ENCODE peak calls at places on chromosomes 11 and 22, in seven cellular contexts. H is lower lobe of right lung, G is left lung, O is GM12878, W is Panc1, V is right lobe of liver, P is gastrocnemius medialis. M is an unnamed sample. For H3K4me1, the result is how much of the 10 kb centered on the place peaks cover.

GRCh38 chr11:25515576-25515975 is 816.4 kb upstream of the ANO3 start:
- ATAC-seq in H (no peak), G (no peak), O (no peak), W (no peak), V (no peak), P (no peak), M (no peak)

GRCh38 chr11:10688401-10688800 is 5.2 kb downstream of the IRAG1 start:
- ATAC-seq in H (no peak), G (no peak), O (peak), W (no peak), V (no peak), P (no peak), M (no peak)

GRCh38 chr22:30220338-30221009 is 26.1 kb downstream of the LIF start:
- ATAC-seq in H (no peak), G (no peak), O (no peak), W (no peak), V (no peak), P (no peak), M (no peak)

GRCh38 chr11:35334385-35335090 is 84.8 kb downstream of the SLC1A2 start:
- ATAC-seq in H (no peak), G (no peak), O (peak), W (no peak), V (no peak), P (no peak), M (no peak)

GRCh38 chr11:87804176-87804575 is 371.1 kb downstream of the RAB38 start:
- ATAC-seq in H (no peak), G (no peak), O (no peak), W (no peak), V (no peak), P (no peak), M (no peak)

GRCh38 chr11:46520971-46521745 is 72.7 kb downstream of the AMBRA1 start:
- ATAC-seq in H (no peak), G (no peak), O (no peak), W (no peak), V (no peak), P (no peak), M (no peak)

GRCh38 chr11:134560066-134560465 is 148.0 kb upstream of the B3GAT1 start:
- ATAC-seq in H (no peak), G (no peak), O (no peak), W (no peak), V (no peak), P (no peak), M (no peak)

GRCh38 chr11:1763336-1763795 is 361 bp downstream of the CTSD start:
- ATAC-seq in H (peak), G (peak), O (peak), W (peak), V (no peak), P (peak), M (no peak)

GRCh38 chr22:37175414-37176144 is 12.5 kb downstream of the C1QTNF6 start:
- ATAC-seq in H (no peak), G (no peak), O (no peak), W (no peak), V (no peak), P (no peak), M (no peak)

DNA sequence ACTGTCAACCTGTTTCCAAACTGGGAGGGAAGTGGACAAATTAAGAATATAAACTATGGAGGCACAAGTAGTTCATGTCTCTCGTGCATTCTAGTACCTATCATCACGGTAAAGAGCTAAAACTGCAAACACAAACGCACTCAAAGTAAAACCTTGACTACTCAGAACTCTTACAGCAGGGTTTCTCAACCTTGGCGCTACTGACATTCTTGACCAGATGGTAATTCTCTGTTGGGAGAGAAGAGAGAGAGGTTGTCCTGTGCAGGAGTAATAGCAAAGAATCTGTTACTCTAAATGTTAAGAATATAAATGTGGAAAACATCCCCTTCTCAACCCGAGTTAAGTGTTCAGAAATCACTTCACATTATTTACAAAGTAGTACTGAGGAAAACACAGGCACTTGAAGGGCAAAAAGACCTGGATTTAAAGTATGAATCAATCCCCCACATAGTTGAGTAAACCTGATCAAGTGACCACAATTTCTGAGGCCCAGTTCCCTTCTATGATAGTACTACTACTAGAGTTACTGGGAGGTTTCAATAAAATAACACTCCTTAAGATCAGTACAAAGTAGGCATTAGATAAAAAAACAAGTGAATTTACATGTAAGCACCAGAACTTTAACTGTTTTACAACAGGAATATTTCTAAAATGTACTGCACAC is 73.1 kb upstream of the ARHGAP32 start:
- ATAC-seq in H (peak), G (peak), O (no peak), W (no peak), V (no peak), P (no peak), M (no peak)
- H3K4me1 ChIP-seq in H (under half), G (under half), O (under half), W (under half), V (under half), P (under half), M (under half)

GRCh38 chr11:58742981-58743880 is 11.5 kb upstream of the GLYAT start:
- ATAC-seq in H (no peak), G (no peak), O (no peak), W (no peak), V (no peak), P (no peak), M (no peak)
- TF ChIP-seq CTCF in H (no peak), G (no peak), O (no peak), W (peak), V (no peak), P (no peak), M (no peak)

DNA sequence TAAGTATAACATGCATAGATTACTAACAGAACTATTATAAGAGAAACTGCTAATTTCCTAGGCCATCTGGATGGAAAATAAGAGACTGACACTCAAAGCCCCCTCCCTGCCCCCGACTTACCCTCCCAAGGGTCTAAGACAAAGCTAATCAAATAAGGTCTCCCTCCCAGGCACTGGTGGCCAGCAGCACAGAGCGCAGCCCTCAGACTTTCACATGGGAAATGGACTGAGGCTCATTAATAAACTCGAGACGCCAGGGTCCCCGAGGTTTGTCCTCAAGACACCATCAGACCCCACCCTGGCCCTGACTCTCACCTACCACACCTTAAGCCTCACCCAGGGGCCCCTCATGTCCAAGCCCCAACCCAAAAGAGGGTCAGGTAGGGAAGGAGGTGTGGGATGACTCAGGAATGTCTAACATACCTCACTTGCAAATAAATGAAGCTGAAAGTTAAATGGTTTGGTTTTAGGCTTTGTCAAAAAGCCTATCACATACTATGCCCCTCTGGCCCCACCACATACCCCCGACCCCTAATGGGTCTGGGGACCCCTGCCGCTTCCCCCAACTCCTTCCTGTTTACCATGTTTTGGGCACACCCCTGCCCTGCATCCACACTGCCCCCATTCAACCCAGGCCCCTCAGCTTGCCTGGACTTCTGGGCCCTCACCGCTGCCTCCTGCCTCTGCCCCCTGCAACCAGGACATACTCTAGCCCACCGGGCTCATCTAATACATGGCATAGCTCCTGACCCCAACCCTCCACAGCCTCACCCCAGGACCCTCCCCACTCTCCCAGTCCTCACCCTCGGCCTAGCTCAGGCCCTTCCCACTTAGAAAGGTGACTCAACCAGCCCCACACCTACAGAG is 11.4 kb downstream of the ARAP1 start:
- ATAC-seq in H (no peak), G (no peak), O (no peak), W (no peak), V (no peak), P (no peak), M (no peak)
- H3K4me1 ChIP-seq in H (half or more), G (half or more), O (half or more), W (under half), V (under half), P (under half), M (half or more)

GRCh38 chr11:27839226-27839913 is 139.1 kb upstream of the BDNF start:
- ATAC-seq in H (no peak), G (no peak), O (peak), W (no peak), V (no peak), P (no peak), M (no peak)
- TF ChIP-seq CTCF in H (no peak), G (no peak), O (peak), W (peak), V (peak), P (no peak), M (no peak)

DNA sequence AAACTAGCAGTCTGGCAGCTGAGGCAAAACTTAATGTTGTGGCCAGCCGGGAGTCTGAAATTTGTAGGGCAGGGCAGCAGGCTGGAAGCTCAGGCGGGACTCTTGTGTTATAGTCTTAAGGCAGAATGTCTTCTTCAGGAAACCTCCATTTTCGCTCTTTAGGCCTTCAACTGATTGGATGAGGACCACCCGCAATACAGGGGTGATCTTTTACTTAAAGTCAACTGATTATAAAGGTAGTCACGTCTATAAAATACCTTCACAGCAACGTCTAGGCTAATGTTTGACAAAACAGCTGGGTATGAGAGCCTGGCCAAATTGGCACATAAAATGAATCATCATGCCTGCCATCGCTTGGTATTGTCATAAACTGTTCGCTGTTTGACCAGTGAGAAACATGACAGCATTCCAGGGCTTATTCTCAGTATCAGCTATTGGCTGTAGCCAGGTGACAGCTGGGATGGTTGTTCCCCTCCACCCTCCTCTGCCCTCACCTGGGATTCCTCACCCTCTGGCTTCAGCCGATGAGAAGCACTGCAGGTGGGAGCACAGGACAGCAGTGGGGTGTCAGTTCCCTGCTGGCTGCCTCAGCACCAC is 6.6 kb upstream of the POU2F3 start:
- ATAC-seq in H (no peak), G (no peak), O (no peak), W (no peak), V (peak), P (no peak), M (no peak)
- H3K4me1 ChIP-seq in H (under half), G (under half), O (under half), W (under half), V (under half), P (under half), M (under half)

GRCh38 chr11:84524422-84525051 is 1102.6 kb downstream of the DLG2 start:
- ATAC-seq in H (no peak), G (peak), O (no peak), W (no peak), V (no peak), P (no peak), M (no peak)
- TF ChIP-seq CTCF in H (peak), G (no peak), O (no peak), W (peak), V (peak), P (no peak), M (peak)